ENCODE peak calls at places on chromosomes 16 and 17, in nine cellular contexts. Y, N, T, R, B, G, X, K and C are unnamed samples.

GRCh38 chr16:77807-78443 is at the start of gene MPG:
- DNase-seq in X (peak; percentile 91), R (peak; percentile 92), K (no peak), T (peak; percentile 69), Y (peak; percentile 83), G (peak; percentile 88), N (peak; percentile 72), B (peak; percentile 86), C (peak; percentile 80)

GRCh38 chr17:75876938-75877751 is 1.2 kb downstream of the TRIM47 start:
- DNase-seq in R (peak; percentile 94), B (peak; percentile 97), Y (peak; percentile 90), T (peak; percentile 98), X (peak; percentile 95), K (no peak), G (peak; percentile 88), N (peak; percentile 97), C (no peak)

GRCh38 chr16:31253642-31254045 is 6.1 kb upstream of the ITGAM start:
- DNase-seq in X (no peak), R (peak; percentile 35), K (no peak), N (no peak), T (no peak), Y (peak; percentile 60), B (peak; percentile 66), G (peak; percentile 60), C (peak; percentile 59)

GRCh38 chr17:38922538-38923291 is 2.7 kb upstream of the LASP1NB start:
- DNase-seq in X (no peak), K (no peak), B (peak; percentile 76), T (peak; percentile 67), R (peak; percentile 81), N (peak; percentile 69), Y (peak; percentile 83), G (peak; percentile 51), C (peak; percentile 16)

GRCh38 chr17:51585514-51586104 is 325.3 kb downstream of the UTP18 start:
- DNase-seq in N (no peak), X (no peak), G (no peak), Y (peak; percentile 3), K (no peak), B (no peak), T (no peak), R (no peak), C (peak; percentile 3)

GRCh38 chr17:28228109-28228840 is 90.7 kb upstream of the TMEM97 start:
- DNase-seq in X (peak; percentile 74), G (no peak), T (no peak), R (no peak), N (no peak), Y (no peak), B (no peak), K (no peak), C (peak; percentile 46)

GRCh38 chr16:48081656-48082055 is 74.1 kb downstream of the ABCC12 start:
- DNase-seq in R (no peak), G (no peak), K (no peak), T (no peak), N (peak; percentile 90), B (peak; percentile 22), X (no peak), Y (no peak), C (no peak)

GRCh38 chr17:7348478-7349242 is 3.3 kb upstream of the KCTD11 start:
- DNase-seq in N (peak; percentile 47), X (no peak), T (no peak), R (peak; percentile 31), K (no peak), B (no peak), G (no peak), Y (no peak), C (no peak)

GRCh38 chr16:1771072-1771863 is at the start of gene NME3:
- DNase-seq in R (peak; percentile 85), Y (peak; percentile 78), N (peak; percentile 56), G (peak; percentile 86), K (no peak), T (peak; percentile 60), B (peak; percentile 81), X (peak; percentile 92), C (peak; percentile 84)
- TF ChIP-seq POLR2A in R (peak; percentile 41), Y (peak; percentile 25), N (no peak), G (no peak), K (peak; percentile 54), T (peak; percentile 46), B (peak; percentile 50), X (no peak), C (no peak)

GRCh38 chr17:63698886-63699637 is 863 bp downstream of the LIMD2 start:
- DNase-seq in R (peak; percentile 68), K (peak; percentile 59), B (peak; percentile 31), G (peak; percentile 85), Y (peak; percentile 67), T (peak; percentile 56), X (no peak), N (peak; percentile 29), C (peak; percentile 35)

GRCh38 chr17:63696381-63696961 is 3.5 kb downstream of the LIMD2 start:
- DNase-seq in T (peak; percentile 61), R (no peak), K (no peak), N (no peak), X (no peak), Y (peak; percentile 40), G (no peak), B (peak; percentile 33), C (peak; percentile 40)

GRCh38 chr17:63695889-63696288 is 4.0 kb downstream of the LIMD2 start:
- DNase-seq in B (no peak), T (no peak), N (no peak), Y (no peak), R (no peak), X (no peak), K (no peak), G (no peak), C (no peak)

GRCh38 chr17:63698381-63698885 is 1.5 kb downstream of the LIMD2 start:
- DNase-seq in B (no peak), Y (no peak), N (no peak), G (peak; percentile 65), X (no peak), T (peak; percentile 24), R (no peak), K (no peak), C (no peak)

DNA sequence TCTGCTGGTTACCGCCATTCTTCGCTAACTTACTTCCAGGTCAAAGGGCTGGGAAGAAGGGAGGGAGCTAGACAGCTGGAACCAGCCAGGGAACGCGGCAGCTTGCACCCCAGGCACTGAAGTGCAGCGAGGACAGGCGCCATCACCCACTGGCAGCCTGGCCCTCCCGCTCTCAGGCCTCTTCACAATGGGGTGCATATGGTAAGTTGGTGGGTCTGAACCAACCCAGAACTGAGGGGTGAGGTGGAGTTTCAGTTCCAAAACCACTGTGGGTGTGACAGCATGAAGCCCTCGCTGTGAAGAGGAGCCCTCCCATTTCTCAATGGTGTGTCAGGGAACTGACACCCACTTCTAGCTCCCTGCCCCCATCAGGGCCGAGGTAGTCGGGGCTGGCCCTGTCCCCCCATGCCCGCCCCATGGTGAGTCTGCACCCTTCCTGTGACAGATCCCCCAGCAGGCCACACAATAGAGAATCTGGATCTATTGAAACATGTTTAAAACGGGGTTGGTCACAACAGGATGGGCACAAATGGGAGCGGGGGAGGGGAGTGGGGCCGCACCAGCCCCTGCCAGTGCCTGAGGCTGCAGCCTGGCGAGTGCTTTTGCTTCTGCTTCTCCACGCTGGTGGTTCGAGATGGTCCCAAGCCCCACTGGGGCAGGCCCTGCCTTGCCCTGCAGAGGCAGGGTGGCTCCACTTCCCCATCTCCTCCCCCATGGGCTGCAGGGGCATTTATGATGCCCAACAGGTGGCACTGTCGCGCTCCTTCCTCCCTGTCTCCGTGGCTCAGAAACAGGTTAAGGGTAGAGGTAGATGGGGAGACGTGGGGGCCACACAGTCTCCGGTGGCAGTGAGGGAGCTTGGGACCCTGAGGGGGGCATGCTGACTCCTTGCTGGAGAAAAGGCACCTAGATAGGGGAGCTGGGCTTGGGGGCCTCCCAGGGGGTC is 2.3 kb downstream of the LIMD2 start:
- DNase-seq in K (peak; percentile 82), T (peak; percentile 44), N (no peak), B (peak; percentile 33), Y (peak; percentile 75), R (peak; percentile 57), G (peak; percentile 76), X (no peak), C (peak; percentile 80)
- TF ChIP-seq POLR2A in K (peak; percentile 70), T (peak; percentile 15), N (no peak), B (no peak), Y (no peak), R (no peak), G (no peak), X (no peak), C (no peak)

DNA sequence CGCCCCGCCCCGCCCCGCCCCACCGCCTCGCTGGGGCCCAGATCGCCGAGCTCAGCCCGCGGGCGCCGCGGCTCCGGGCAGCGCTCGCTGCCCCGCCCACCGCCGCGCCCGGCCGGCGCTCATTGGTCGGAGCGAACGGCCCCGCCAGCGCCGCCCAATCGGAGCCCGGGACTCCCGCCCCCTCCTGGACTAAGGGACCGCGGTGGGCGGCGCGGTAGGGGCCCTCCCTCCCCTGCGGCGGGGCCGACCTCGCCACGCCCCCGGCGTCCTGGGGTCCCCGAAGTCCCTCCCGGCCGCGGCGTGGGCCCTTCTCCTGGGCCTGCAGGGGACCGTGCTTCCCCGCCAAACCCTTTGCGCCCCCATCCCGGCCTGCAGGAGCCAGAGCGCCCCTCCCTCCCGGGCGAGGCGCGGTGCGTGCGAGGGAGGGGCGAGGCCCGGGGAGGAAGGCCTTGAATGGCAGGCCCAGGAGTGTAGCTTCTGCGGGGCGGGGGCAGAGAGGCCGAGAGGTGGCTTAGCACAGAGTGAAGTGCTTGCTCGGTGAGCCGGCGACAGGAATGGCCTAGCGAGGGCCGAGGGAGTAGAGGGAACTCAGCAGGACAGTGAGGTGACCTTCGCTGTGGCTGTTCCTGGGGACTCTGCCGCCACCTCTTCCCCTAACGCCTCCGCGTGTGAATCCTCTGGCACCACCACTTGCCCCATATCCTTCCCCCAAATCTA is at the start of gene CAMKK1:
- DNase-seq in Y (peak; percentile 90), R (peak; percentile 94), N (peak; percentile 72), B (peak; percentile 93), T (peak; percentile 83), X (peak; percentile 94), K (no peak), G (peak; percentile 90), C (peak; percentile 92)
- TF ChIP-seq POLR2A in Y (no peak), R (no peak), N (no peak), B (peak; percentile 64), T (no peak), X (no peak), K (peak; percentile 51), G (no peak), C (no peak)

GRCh38 chr16:54055191-54055590 is 231.4 kb downstream of the IRX3 start:
- DNase-seq in T (no peak), K (no peak), N (no peak), X (no peak), B (no peak), R (no peak), G (no peak), Y (no peak), C (no peak)

GRCh38 chr16:54055864-54056263 is 230.7 kb downstream of the IRX3 start:
- DNase-seq in K (no peak), Y (no peak), X (no peak), B (no peak), N (peak; percentile 11), G (no peak), T (peak; percentile 29), R (no peak), C (no peak)

GRCh38 chr16:54052271-54052670 is 234.3 kb downstream of the IRX3 start:
- DNase-seq in R (no peak), K (no peak), B (no peak), Y (no peak), T (no peak), X (no peak), N (no peak), G (no peak), C (no peak)

GRCh38 chr16:54051821-54052220 is 234.8 kb downstream of the IRX3 start:
- DNase-seq in B (no peak), N (no peak), R (no peak), K (no peak), Y (no peak), G (no peak), X (no peak), T (no peak), C (no peak)

DNA sequence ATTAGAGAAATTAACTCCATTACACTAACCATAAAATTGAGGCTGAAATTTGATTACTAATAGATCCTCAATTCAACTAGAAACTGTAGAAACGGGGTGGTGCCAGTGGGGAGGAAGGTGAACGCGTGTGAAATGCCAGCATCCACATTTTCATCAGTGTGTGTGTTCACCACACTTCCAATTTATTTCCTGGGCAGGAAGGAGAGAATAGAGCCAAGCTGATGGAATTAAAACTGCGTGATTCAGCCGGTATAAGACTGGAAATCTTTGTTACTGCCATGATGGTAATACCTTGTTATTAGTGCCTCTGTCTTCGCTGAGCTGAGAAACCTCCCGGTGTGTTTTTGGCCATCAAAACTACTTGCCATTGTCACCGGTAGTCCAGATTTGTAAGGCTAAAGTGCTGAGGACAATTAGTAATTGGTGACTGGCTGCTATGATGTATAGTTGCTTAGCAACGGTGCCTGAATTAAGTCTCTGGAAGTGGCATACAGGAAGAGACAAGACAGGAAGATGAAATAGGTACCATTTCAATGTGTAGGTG is 232.3 kb downstream of the IRX3 start:
- DNase-seq in T (no peak), B (no peak), N (no peak), Y (no peak), K (no peak), X (no peak), G (no peak), R (no peak), C (no peak)
- TF ChIP-seq POLR2A in T (no peak), B (no peak), N (no peak), Y (no peak), K (no peak), X (no peak), G (no peak), R (no peak), C (no peak)